ENCODE peak calls at places on chromosome 7, in six cellular contexts. D is psoas muscle, I is endodermal cell, A is endothelial cell, T is OCI-LY7, P is glutamatergic neuron. K is an unnamed sample.

GRCh38 chr7:55576753-55577152 is 4.5 kb upstream of the VOPP1 start:
- DNase-seq in D (no peak), I (no peak), A (no peak), T (no peak), P (no peak), K (no peak)

GRCh38 chr7:257647-257992 is 32.4 kb upstream of the FOXL3 start:
- DNase-seq in D (no peak), I (no peak), A (no peak), T (no peak), P (no peak), K (no peak)

GRCh38 chr7:157043745-157044144 is 33.3 kb upstream of the MNX1 start:
- DNase-seq in D (peak; percentile 65), I (no peak), A (no peak), T (no peak), P (no peak), K (no peak)

GRCh38 chr7:927031-927671 is 27.3 kb downstream of the ADAP1 start:
- DNase-seq in D (no peak), I (no peak), A (no peak), T (no peak), P (peak; percentile 24), K (no peak)

GRCh38 chr7:74134117-74134539 is 40.0 kb upstream of the EIF4H start:
- DNase-seq in D (no peak), I (no peak), A (no peak), T (no peak), P (no peak), K (peak; percentile 49)

GRCh38 chr7:82156938-82157337 is 286.6 kb downstream of the CACNA2D1 start:
- DNase-seq in D (no peak), I (no peak), A (no peak), T (no peak), P (no peak), K (no peak)

GRCh38 chr7:43769791-43770465 is 11.4 kb downstream of the BLVRA start:
- DNase-seq in D (no peak), I (no peak), A (no peak), T (no peak), P (no peak), K (no peak)

GRCh38 chr7:55140221-55140980 is 121.6 kb downstream of the EGFR start:
- DNase-seq in D (no peak), I (no peak), A (no peak), T (no peak), P (no peak), K (no peak)

GRCh38 chr7:90181485-90181884 is 27.2 kb downstream of the STEAP1 start:
- DNase-seq in D (no peak), I (no peak), A (no peak), T (no peak), P (no peak), K (no peak)

GRCh38 chr7:35519971-35520809 is 174.7 kb downstream of the HERPUD2 start:
- DNase-seq in D (peak; percentile 60), I (peak; percentile 88), A (peak; percentile 78), T (peak; percentile 65), P (peak; percentile 68), K (peak; percentile 66)
- TF ChIP-seq CTCF in D (peak; percentile 68), I (peak; percentile 93), A (peak; percentile 87), T (peak; percentile 97), P (peak; percentile 91), K (peak; percentile 88)

DNA sequence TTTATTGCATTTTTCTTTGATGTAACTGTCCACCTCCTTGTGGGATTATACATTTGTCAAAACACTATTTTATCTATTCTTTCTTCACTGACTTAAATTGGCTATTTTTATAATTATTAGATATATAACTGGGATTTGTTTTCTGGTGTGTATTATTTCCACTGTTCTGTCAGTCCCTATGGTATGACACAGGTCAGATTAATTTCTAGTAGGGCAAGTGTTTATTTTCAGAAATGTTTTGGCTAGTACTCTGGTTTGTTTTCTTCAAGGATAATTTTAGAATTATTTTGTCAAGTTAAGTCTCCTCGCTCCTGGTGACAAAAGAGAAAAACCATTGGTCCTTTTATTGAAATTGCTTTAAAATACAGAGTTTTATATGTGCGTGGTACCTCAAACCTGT is 91.3 kb downstream of the MPLKIP start:
- DNase-seq in D (no peak), I (no peak), A (no peak), T (no peak), P (no peak), K (no peak)
- TF ChIP-seq CTCF in D (no peak), I (no peak), A (no peak), T (no peak), P (no peak), K (no peak)

DNA sequence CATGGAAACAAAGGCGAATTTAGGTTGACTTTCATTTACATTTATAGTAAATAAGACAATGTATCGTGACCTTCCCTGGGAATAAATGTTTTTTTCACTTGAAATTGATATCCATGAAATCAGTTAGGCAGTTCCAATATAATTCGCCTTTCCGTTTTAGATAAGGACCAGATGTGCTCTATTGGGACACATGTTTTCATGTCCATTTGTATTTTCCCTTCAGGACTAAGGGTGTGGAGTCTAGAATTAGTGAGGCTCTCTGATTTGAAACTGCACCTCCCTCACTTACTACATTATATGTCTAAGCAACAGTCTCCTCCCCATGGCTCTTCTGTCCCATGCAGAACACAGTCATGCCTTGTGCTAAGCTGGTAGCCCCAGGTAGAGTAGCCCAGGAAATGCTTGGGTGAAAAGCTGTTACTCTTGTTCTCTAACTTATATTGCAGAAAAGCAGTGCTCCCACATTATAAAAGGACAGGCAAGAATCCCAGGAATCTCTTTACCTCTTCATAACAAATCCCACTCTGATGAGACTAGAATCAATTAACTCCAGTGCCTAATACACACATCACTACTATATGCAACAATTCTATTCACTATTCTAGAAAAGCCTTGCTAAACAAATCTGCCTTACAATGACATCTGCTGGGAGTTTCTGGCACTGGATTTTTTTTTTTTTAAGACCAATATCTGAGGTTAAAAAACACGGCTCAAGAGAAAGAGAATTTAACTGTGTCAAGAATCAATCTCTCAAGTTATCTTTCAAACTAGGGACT is 293.9 kb downstream of the SNX13 start:
- DNase-seq in D (no peak), I (no peak), A (no peak), T (no peak), P (no peak), K (no peak)
- TF ChIP-seq CTCF in D (no peak), I (peak; percentile 37), A (no peak), T (no peak), P (no peak), K (no peak)

GRCh38 chr7:112204072-112204775 is 2.0 kb downstream of the DOCK4 start:
- DNase-seq in D (no peak), I (no peak), A (peak; percentile 11), T (no peak), P (no peak), K (peak; percentile 28)

GRCh38 chr7:112202819-112203218 is 3.4 kb downstream of the DOCK4 start:
- DNase-seq in D (peak; percentile 31), I (no peak), A (no peak), T (peak; percentile 31), P (no peak), K (peak; percentile 32)

GRCh38 chr7:112199672-112200071 is 6.5 kb downstream of the DOCK4 start:
- DNase-seq in D (no peak), I (no peak), A (no peak), T (no peak), P (no peak), K (no peak)

GRCh38 chr7:112201421-112201820 is 4.8 kb downstream of the DOCK4 start:
- DNase-seq in D (no peak), I (no peak), A (no peak), T (no peak), P (no peak), K (no peak)

DNA sequence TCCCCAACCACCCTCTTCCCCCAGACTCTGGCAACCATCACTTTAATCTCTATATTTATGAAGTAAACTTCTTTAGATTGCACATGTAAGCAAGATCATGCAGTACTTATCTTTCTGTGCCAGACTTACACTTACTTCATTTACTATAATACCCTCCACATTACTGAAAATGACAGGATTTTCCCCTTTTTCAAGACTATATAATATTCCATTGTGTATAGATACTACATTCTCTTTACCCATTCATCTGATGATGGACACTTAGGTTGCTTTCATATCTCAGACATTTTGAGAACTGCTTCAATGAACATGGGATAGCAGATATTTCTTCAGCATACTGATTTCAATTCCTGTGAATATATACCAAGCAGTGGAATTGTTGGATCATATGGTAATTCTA is 4.4 kb downstream of the DOCK4 start:
- DNase-seq in D (no peak), I (no peak), A (no peak), T (no peak), P (no peak), K (no peak)
- TF ChIP-seq CTCF in D (no peak), I (no peak), A (no peak), T (no peak), P (no peak), K (no peak)

GRCh38 chr7:120949393-120949799 is 1.2 kb upstream of the ING3 start:
- DNase-seq in D (no peak), I (no peak), A (no peak), T (peak; percentile 2), P (no peak), K (no peak)

GRCh38 chr7:120950026-120950538 is 495 bp upstream of the ING3 start:
- DNase-seq in D (no peak), I (no peak), A (no peak), T (peak; percentile 1), P (no peak), K (no peak)

GRCh38 chr7:120950539-120951308 is at the start of gene ING3:
- DNase-seq in D (peak; percentile 95), I (peak; percentile 99), A (peak; percentile 95), T (peak; percentile 98), P (peak; percentile 97), K (peak; percentile 97)

GRCh38 chr7:120951309-120951706 is 731 bp downstream of the ING3 start:
- DNase-seq in D (no peak), I (no peak), A (no peak), T (no peak), P (no peak), K (no peak)

DNA sequence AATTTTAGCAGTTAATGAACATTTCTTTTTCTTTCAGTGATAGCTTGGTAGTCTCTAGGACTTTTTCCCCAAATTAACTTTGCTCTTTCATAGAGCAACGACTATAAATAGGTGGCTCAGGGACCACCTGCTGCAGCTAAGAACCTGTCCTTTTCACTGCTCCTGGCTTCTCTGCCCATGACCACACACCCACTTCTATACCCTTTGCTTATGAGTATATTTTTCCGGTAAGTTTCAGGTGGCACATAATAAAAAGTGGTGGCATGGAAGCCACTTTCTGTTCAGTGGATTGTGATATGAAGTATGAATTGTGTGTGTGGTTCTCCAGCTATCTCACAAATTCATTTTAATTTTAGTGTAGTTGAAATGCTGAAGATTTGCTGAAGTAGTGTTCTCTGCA is 1.2 kb downstream of the ING3 start:
- DNase-seq in D (no peak), I (no peak), A (no peak), T (peak; percentile 23), P (no peak), K (peak; percentile 4)
- TF ChIP-seq CTCF in D (no peak), I (no peak), A (no peak), T (no peak), P (no peak), K (no peak)

K was measured in activated CD8-positive, alpha-beta T cell treated with anti-CD3 and anti-CD28 coated beads for 36 hours.